ENCODE peak calls at places on chromosomes 7 and 10, in four cellular contexts. A is H1, F is K562, I is SK-N-SH. U is an unnamed sample.

GRCh38 chr10:12631787-12632562 is 282.6 kb downstream of the CAMK1D start:
- DNase-seq in A (no peak), F (no peak), I (no peak), U (no peak)

GRCh38 chr10:64814201-64814600 is 1293.0 kb downstream of the REEP3 start:
- DNase-seq in A (no peak), F (no peak), I (no peak), U (no peak)

GRCh38 chr10:58050575-58050974 is 217.1 kb downstream of the IPMK start:
- DNase-seq in A (no peak), F (no peak), I (no peak), U (no peak)

GRCh38 chr10:94591461-94592205 is 46.0 kb downstream of the HELLS start:
- DNase-seq in A (no peak), F (no peak), I (no peak), U (no peak)

GRCh38 chr10:75105576-75106197 is 5.8 kb upstream of the SAMD8 start:
- DNase-seq in A (no peak), F (no peak), I (no peak), U (no peak)

GRCh38 chr7:6436385-6436685 is 11.4 kb downstream of the DAGLB start:
- DNase-seq in A (no peak), F (no peak), I (no peak), U (no peak)

GRCh38 chr7:12685550-12685949 is 1.9 kb upstream of the ARL4A start:
- DNase-seq in A (peak), F (no peak), I (peak), U (peak)

GRCh38 chr10:44233561-44234470 is 151.1 kb downstream of the CXCL12 start:
- DNase-seq in A (peak), F (peak), I (no peak), U (peak)

DNA sequence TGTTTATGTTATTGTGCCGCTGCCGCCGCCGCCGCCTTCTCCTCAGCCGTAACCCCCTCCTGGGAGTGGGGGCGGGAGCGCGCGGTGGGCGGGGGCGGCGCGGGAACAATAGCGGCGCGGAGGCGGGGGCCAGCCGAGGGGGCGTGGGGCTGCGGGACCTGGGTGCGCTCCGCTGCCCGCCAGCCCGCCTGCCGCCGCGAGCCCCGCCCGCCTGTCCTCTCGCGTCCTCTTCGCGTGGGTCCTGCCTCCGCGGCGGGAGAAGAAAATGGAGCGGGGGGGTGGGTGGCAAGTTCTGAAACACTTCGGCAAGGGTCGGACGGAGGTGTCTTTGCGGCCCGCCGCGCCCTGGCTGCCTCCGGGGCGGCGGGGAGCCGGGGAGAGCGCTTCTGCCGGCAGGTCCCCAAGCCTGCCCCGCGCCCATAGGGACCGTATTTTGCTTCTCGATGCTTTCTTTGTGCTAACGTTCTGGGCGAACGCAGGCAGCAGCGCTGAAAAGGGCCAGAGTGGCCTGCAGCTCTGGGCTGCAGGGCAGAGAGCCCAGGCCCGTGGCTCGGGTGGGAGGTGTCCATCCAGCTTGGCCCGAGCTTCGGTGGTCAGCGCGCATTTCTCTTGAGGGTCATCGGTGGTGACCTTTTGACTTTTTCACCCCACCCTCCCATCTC is 524 bp downstream of the MAPK8 start:
- DNase-seq in A (peak), F (peak), I (peak), U (no peak)
- TF ChIP-seq TEAD4 in A (no peak), F (no peak), I (no peak), U (no peak)

GRCh38 chr7:150986099-150986512 is 4.7 kb upstream of the NOS3 start:
- DNase-seq in A (peak), F (peak), I (peak), U (peak)
- TF ChIP-seq TEAD4 in A (no peak), F (no peak), I (no peak), U (no peak)

GRCh38 chr7:73539709-73540108 is 17.6 kb upstream of the BAZ1B start:
- DNase-seq in A (no peak), F (peak), I (peak), U (no peak)
- TF ChIP-seq TEAD4 in A (no peak), F (no peak), I (no peak), U (no peak)

GRCh38 chr10:91474009-91474408 is 63.9 kb downstream of the HECTD2 start:
- DNase-seq in A (no peak), F (no peak), I (no peak), U (no peak)
- TF ChIP-seq TEAD4 in A (no peak), F (no peak), I (no peak), U (no peak)

GRCh38 chr10:62037890-62038608 is 136.6 kb downstream of the ARID5B start:
- DNase-seq in A (no peak), F (no peak), I (no peak), U (no peak)
- TF ChIP-seq TEAD4 in A (no peak), F (no peak), I (no peak), U (no peak)

DNA sequence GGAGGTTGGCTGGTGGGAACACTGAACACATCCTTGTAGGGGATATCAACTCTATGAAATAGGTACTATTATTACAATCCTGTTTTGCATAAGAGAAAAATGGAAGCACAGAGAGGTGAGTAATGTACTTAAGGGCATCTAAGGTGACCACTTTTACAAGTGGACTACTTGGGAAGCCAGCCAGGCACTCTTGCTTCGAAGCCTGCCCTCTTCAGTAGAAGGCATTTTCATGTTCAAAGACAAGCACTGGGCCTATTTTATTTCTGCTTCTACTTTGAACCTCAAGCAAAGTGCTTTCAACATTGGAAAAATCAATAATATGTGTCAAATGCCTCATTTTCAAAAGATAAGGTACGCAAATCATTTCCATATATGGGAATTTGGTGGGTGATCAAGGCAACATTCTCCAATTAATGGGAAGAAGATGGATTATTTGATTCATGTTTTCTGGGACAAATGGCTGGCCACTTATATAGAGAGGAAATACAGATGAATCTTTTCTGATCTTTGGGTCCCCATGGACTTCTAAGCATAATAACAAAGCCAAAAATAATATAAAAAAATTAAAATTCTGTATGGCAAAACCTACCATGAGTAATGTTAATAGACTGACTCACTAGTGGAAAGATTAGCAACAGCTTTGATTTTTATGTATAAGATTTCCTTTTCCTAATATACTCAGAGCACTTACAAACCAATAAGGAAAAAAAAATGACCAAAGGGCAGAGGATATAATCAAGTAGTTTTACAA is 270.2 kb downstream of the FRMD4A start:
- DNase-seq in A (no peak), F (no peak), I (no peak), U (no peak)
- TF ChIP-seq TEAD4 in A (no peak), F (no peak), I (no peak), U (no peak)

GRCh38 chr7:31919678-31920369 is 150.4 kb downstream of the PDE1C start:
- DNase-seq in A (no peak), F (no peak), I (no peak), U (no peak)
- TF ChIP-seq TEAD4 in A (no peak), F (no peak), I (no peak), U (no peak)

GRCh38 chr10:88832376-88832775 is 19.3 kb downstream of the ANKRD22 start:
- DNase-seq in A (no peak), F (no peak), I (no peak), U (no peak)

GRCh38 chr10:88828310-88828709 is 23.3 kb downstream of the ANKRD22 start:
- DNase-seq in A (no peak), F (no peak), I (no peak), U (no peak)

GRCh38 chr10:88831709-88832108 is 19.9 kb downstream of the ANKRD22 start:
- DNase-seq in A (no peak), F (no peak), I (no peak), U (no peak)

GRCh38 chr10:88833156-88833555 is 18.5 kb downstream of the ANKRD22 start:
- DNase-seq in A (no peak), F (no peak), I (no peak), U (no peak)

GRCh38 chr10:88830643-88831277 is 20.9 kb downstream of the ANKRD22 start:
- DNase-seq in A (no peak), F (no peak), I (no peak), U (no peak)
- TF ChIP-seq TEAD4 in A (no peak), F (no peak), I (no peak), U (no peak)